ENCODE peak calls at places on chromosome 6, in six cellular contexts. One of them, this sample, is unnamed.

GRCh38 chr6:19691465-19692167 is 145.6 kb upstream of the ID4 start:
- DNase-seq in astrocyte: peak
- DNase-seq in mesendoderm: peak
- DNase-seq in HepG2: no peak
- DNase-seq in MM.1S: no peak
- DNase-seq in IMR-90: no peak
- DNase-seq in this sample: peak

GRCh38 chr6:43285415-43285814 is 12.6 kb upstream of the SLC22A7 start:
- DNase-seq in astrocyte: no peak
- DNase-seq in mesendoderm: no peak
- DNase-seq in HepG2: no peak
- DNase-seq in MM.1S: no peak
- DNase-seq in IMR-90: no peak
- DNase-seq in this sample: peak

GRCh38 chr6:14693301-14694192 is 552.3 kb upstream of the JARID2 start:
- DNase-seq in astrocyte: no peak
- DNase-seq in mesendoderm: peak
- DNase-seq in HepG2: no peak
- DNase-seq in MM.1S: no peak
- DNase-seq in IMR-90: no peak
- DNase-seq in this sample: no peak

GRCh38 chr6:28567506-28567905 is 41.8 kb downstream of the GPX5 start:
- DNase-seq in astrocyte: no peak
- DNase-seq in mesendoderm: no peak
- DNase-seq in HepG2: no peak
- DNase-seq in MM.1S: no peak
- DNase-seq in IMR-90: no peak
- DNase-seq in this sample: no peak

GRCh38 chr6:132734694-132735236 is 20.9 kb upstream of the VNN1 start:
- DNase-seq in astrocyte: no peak
- DNase-seq in mesendoderm: peak
- DNase-seq in HepG2: peak
- DNase-seq in MM.1S: no peak
- DNase-seq in IMR-90: peak
- DNase-seq in this sample: peak

GRCh38 chr6:167648506-167649278 is 178.0 kb upstream of the AFDN start:
- DNase-seq in astrocyte: no peak
- DNase-seq in mesendoderm: no peak
- DNase-seq in HepG2: no peak
- DNase-seq in MM.1S: no peak
- DNase-seq in IMR-90: no peak
- DNase-seq in this sample: no peak

GRCh38 chr6:36141961-36142360 is 11.6 kb downstream of the MAPK13 start:
- DNase-seq in astrocyte: no peak
- DNase-seq in mesendoderm: no peak
- DNase-seq in HepG2: no peak
- DNase-seq in MM.1S: no peak
- DNase-seq in IMR-90: no peak
- DNase-seq in this sample: no peak

GRCh38 chr6:29301401-29301800 is at the start of gene OR14J1:
- DNase-seq in astrocyte: no peak
- DNase-seq in mesendoderm: no peak
- DNase-seq in HepG2: no peak
- DNase-seq in MM.1S: no peak
- DNase-seq in IMR-90: no peak
- DNase-seq in this sample: no peak

GRCh38 chr6:116971959-116972358 is 94.9 kb downstream of the RFX6 start:
- DNase-seq in astrocyte: peak
- DNase-seq in mesendoderm: peak
- DNase-seq in HepG2: peak
- DNase-seq in MM.1S: peak
- DNase-seq in IMR-90: peak
- DNase-seq in this sample: peak

GRCh38 chr6:101276066-101276465 is 117.4 kb upstream of the GRIK2 start:
- DNase-seq in astrocyte: peak
- DNase-seq in mesendoderm: no peak
- DNase-seq in HepG2: no peak
- DNase-seq in MM.1S: no peak
- DNase-seq in IMR-90: no peak
- DNase-seq in this sample: no peak

GRCh38 chr6:25363429-25363828 is 84.3 kb downstream of the CARMIL1 start:
- DNase-seq in astrocyte: no peak
- DNase-seq in mesendoderm: no peak
- DNase-seq in HepG2: no peak
- DNase-seq in MM.1S: no peak
- DNase-seq in IMR-90: no peak
- DNase-seq in this sample: no peak

GRCh38 chr6:50791900-50792508 is 26.7 kb upstream of the TFAP2B start:
- DNase-seq in astrocyte: no peak
- DNase-seq in mesendoderm: peak
- DNase-seq in HepG2: peak
- DNase-seq in MM.1S: peak
- DNase-seq in IMR-90: peak
- DNase-seq in this sample: peak

GRCh38 chr6:116059713-116060571 is 749 bp downstream of the FRK start:
- DNase-seq in astrocyte: peak
- DNase-seq in mesendoderm: no peak
- DNase-seq in HepG2: peak
- DNase-seq in MM.1S: peak
- DNase-seq in IMR-90: no peak
- DNase-seq in this sample: peak

GRCh38 chr6:435442-436307 is 44.1 kb downstream of the IRF4 start:
- DNase-seq in astrocyte: no peak
- DNase-seq in mesendoderm: no peak
- DNase-seq in HepG2: no peak
- DNase-seq in MM.1S: no peak
- DNase-seq in IMR-90: no peak
- DNase-seq in this sample: peak

GRCh38 chr6:138572200-138572875 is 73.0 kb upstream of the NHSL1 start:
- DNase-seq in astrocyte: peak
- DNase-seq in mesendoderm: peak
- DNase-seq in HepG2: peak
- DNase-seq in MM.1S: no peak
- DNase-seq in IMR-90: peak
- DNase-seq in this sample: peak

GRCh38 chr6:138570716-138571020 is 71.4 kb upstream of the NHSL1 start:
- DNase-seq in astrocyte: no peak
- DNase-seq in mesendoderm: no peak
- DNase-seq in HepG2: peak
- DNase-seq in MM.1S: no peak
- DNase-seq in IMR-90: peak
- DNase-seq in this sample: no peak

GRCh38 chr6:138571174-138571573 is 71.9 kb upstream of the NHSL1 start:
- DNase-seq in astrocyte: no peak
- DNase-seq in mesendoderm: no peak
- DNase-seq in HepG2: peak
- DNase-seq in MM.1S: no peak
- DNase-seq in IMR-90: peak
- DNase-seq in this sample: no peak

GRCh38 chr6:138572885-138573284 is 73.6 kb upstream of the NHSL1 start:
- DNase-seq in astrocyte: no peak
- DNase-seq in mesendoderm: peak
- DNase-seq in HepG2: no peak
- DNase-seq in MM.1S: no peak
- DNase-seq in IMR-90: no peak
- DNase-seq in this sample: no peak

DNA sequence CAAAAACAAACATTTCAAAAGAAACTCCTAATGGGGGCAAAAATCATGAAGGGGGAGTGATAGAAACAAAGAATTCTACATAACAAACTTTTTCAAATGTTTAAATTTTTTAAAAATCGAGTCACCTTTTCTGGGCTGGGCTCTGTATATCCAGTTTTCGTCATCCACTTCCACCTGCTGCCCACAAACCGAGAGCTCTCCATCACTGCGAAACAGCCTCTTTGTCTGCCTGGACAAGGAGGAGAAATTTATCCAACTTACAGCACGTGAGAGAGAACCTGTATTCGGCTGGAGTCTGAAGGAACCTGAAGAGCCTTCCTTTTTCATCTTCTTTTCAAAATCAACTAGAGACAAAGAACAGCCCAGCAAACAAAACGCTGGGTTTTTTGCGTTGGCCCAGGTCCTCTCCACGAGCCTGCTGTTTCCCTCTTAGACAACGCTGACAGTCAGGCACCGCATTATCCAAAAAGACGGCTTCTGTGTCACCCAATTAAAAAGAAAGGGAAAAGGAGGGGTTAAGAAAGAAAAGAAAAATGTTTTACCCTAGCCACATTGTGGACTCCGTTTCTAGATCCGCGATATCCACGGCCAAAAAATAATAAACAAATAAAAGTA is 72.4 kb upstream of the NHSL1 start:
- DNase-seq in astrocyte: no peak
- DNase-seq in mesendoderm: no peak
- DNase-seq in HepG2: no peak
- DNase-seq in MM.1S: no peak
- DNase-seq in IMR-90: peak
- DNase-seq in this sample: peak
- H3K9ac ChIP-seq in astrocyte: peak
- H3K9ac ChIP-seq in mesendoderm: peak
- H3K9ac ChIP-seq in HepG2: peak
- H3K9ac ChIP-seq in MM.1S: no peak
- H3K9ac ChIP-seq in IMR-90: peak
- H3K9ac ChIP-seq in this sample: peak

DNA sequence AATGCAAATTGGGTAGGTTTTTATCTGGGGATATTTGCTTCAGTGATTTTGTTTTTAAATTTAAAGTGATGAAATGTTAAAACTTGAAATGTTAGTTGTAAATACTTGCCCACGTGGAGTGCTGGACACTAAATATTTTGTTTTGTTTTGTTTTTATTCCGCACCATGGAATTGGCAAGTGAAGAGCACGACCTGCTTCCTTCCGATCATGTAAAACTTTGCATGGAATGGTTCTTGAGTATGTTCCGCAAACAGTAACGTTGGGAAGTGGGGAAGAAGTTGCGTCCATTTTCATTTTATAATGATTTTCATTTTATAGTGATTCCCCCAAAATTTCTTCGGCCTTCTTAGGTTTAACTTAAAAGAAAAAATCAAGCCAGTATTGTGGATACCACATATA is 773 bp downstream of the IRAK1BP1 start:
- DNase-seq in astrocyte: no peak
- DNase-seq in mesendoderm: no peak
- DNase-seq in HepG2: no peak
- DNase-seq in MM.1S: no peak
- DNase-seq in IMR-90: no peak
- DNase-seq in this sample: no peak
- H3K9ac ChIP-seq in astrocyte: peak
- H3K9ac ChIP-seq in mesendoderm: peak
- H3K9ac ChIP-seq in HepG2: peak
- H3K9ac ChIP-seq in MM.1S: peak
- H3K9ac ChIP-seq in IMR-90: no peak
- H3K9ac ChIP-seq in this sample: peak

GRCh38 chr6:158029668-158030230 is 48.1 kb downstream of the SYNJ2 start:
- DNase-seq in astrocyte: no peak
- DNase-seq in mesendoderm: no peak
- DNase-seq in HepG2: no peak
- DNase-seq in MM.1S: no peak
- DNase-seq in IMR-90: no peak
- DNase-seq in this sample: no peak
- H3K9ac ChIP-seq in astrocyte: no peak
- H3K9ac ChIP-seq in mesendoderm: no peak
- H3K9ac ChIP-seq in HepG2: no peak
- H3K9ac ChIP-seq in MM.1S: no peak
- H3K9ac ChIP-seq in IMR-90: no peak
- H3K9ac ChIP-seq in this sample: no peak

GRCh38 chr6:87700351-87700728 is 1.7 kb downstream of the AKIRIN2 start:
- DNase-seq in astrocyte: no peak
- DNase-seq in mesendoderm: no peak
- DNase-seq in HepG2: no peak
- DNase-seq in MM.1S: no peak
- DNase-seq in IMR-90: no peak
- DNase-seq in this sample: no peak
- H3K9ac ChIP-seq in astrocyte: peak
- H3K9ac ChIP-seq in mesendoderm: peak
- H3K9ac ChIP-seq in HepG2: peak
- H3K9ac ChIP-seq in MM.1S: peak
- H3K9ac ChIP-seq in IMR-90: peak
- H3K9ac ChIP-seq in this sample: peak